ENCODE peak calls at places on chromosomes 12 and 14, in ten cellular contexts. One of them, this sample, is unnamed.

GRCh38 chr12:65825323-65825572 is 965 bp downstream of the HMGA2 start:
- DNase-seq in fibroblast of lung: no peak
- DNase-seq in choroid plexus epithelial cell: no peak
- DNase-seq in stomach: no peak
- DNase-seq in CD8-positive, alpha-beta T cell: no peak
- DNase-seq in tibial artery: no peak
- DNase-seq in GM23338: no peak
- DNase-seq in effector memory CD4-positive, alpha-beta T cell: no peak
- DNase-seq in lung: no peak
- DNase-seq in neural progenitor cell: no peak
- DNase-seq in this sample: no peak

GRCh38 chr14:92105845-92106094 is 612 bp downstream of the ATXN3 start:
- DNase-seq in effector memory CD4-positive, alpha-beta T cell: peak
- DNase-seq in fibroblast of lung: peak
- DNase-seq in lung: peak
- DNase-seq in CD8-positive, alpha-beta T cell: peak
- DNase-seq in GM23338: no peak
- DNase-seq in tibial artery: peak
- DNase-seq in stomach: peak
- DNase-seq in neural progenitor cell: no peak
- DNase-seq in choroid plexus epithelial cell: no peak
- DNase-seq in this sample: peak

GRCh38 chr14:71918955-71919354 is 13.3 kb upstream of the RGS6 start:
- DNase-seq in lung: no peak
- DNase-seq in choroid plexus epithelial cell: peak
- DNase-seq in stomach: no peak
- DNase-seq in neural progenitor cell: peak
- DNase-seq in tibial artery: no peak
- DNase-seq in effector memory CD4-positive, alpha-beta T cell: no peak
- DNase-seq in fibroblast of lung: no peak
- DNase-seq in CD8-positive, alpha-beta T cell: no peak
- DNase-seq in GM23338: peak
- DNase-seq in this sample: peak

GRCh38 chr14:41457393-41457792 is 149.3 kb upstream of the LRFN5 start:
- DNase-seq in tibial artery: no peak
- DNase-seq in effector memory CD4-positive, alpha-beta T cell: no peak
- DNase-seq in lung: no peak
- DNase-seq in choroid plexus epithelial cell: no peak
- DNase-seq in CD8-positive, alpha-beta T cell: no peak
- DNase-seq in neural progenitor cell: no peak
- DNase-seq in stomach: no peak
- DNase-seq in fibroblast of lung: no peak
- DNase-seq in GM23338: no peak
- DNase-seq in this sample: no peak

GRCh38 chr12:100706029-100706428 is 88.5 kb upstream of the ANO4 start:
- DNase-seq in effector memory CD4-positive, alpha-beta T cell: no peak
- DNase-seq in fibroblast of lung: peak
- DNase-seq in CD8-positive, alpha-beta T cell: no peak
- DNase-seq in GM23338: no peak
- DNase-seq in tibial artery: no peak
- DNase-seq in lung: no peak
- DNase-seq in stomach: no peak
- DNase-seq in neural progenitor cell: no peak
- DNase-seq in choroid plexus epithelial cell: peak
- DNase-seq in this sample: no peak

GRCh38 chr12:52167578-52167977 is 24.2 kb downstream of the KRT80 start:
- DNase-seq in neural progenitor cell: no peak
- DNase-seq in stomach: no peak
- DNase-seq in lung: no peak
- DNase-seq in choroid plexus epithelial cell: no peak
- DNase-seq in tibial artery: no peak
- DNase-seq in CD8-positive, alpha-beta T cell: no peak
- DNase-seq in fibroblast of lung: no peak
- DNase-seq in GM23338: no peak
- DNase-seq in effector memory CD4-positive, alpha-beta T cell: no peak
- DNase-seq in this sample: no peak

GRCh38 chr12:96483116-96483515 is 6.3 kb upstream of the CFAP54 start:
- DNase-seq in effector memory CD4-positive, alpha-beta T cell: no peak
- DNase-seq in tibial artery: no peak
- DNase-seq in stomach: no peak
- DNase-seq in fibroblast of lung: no peak
- DNase-seq in neural progenitor cell: no peak
- DNase-seq in lung: no peak
- DNase-seq in choroid plexus epithelial cell: no peak
- DNase-seq in GM23338: no peak
- DNase-seq in CD8-positive, alpha-beta T cell: no peak
- DNase-seq in this sample: no peak

GRCh38 chr14:30872602-30873001 is 1.8 kb upstream of the COCH start:
- DNase-seq in CD8-positive, alpha-beta T cell: no peak
- DNase-seq in neural progenitor cell: peak
- DNase-seq in tibial artery: no peak
- DNase-seq in lung: no peak
- DNase-seq in GM23338: peak
- DNase-seq in choroid plexus epithelial cell: no peak
- DNase-seq in fibroblast of lung: no peak
- DNase-seq in stomach: no peak
- DNase-seq in effector memory CD4-positive, alpha-beta T cell: no peak
- DNase-seq in this sample: peak

GRCh38 chr14:20657216-20658211 is 16.0 kb upstream of the OR6S1 start:
- DNase-seq in stomach: no peak
- DNase-seq in effector memory CD4-positive, alpha-beta T cell: peak
- DNase-seq in GM23338: peak
- DNase-seq in CD8-positive, alpha-beta T cell: no peak
- DNase-seq in lung: no peak
- DNase-seq in fibroblast of lung: no peak
- DNase-seq in neural progenitor cell: peak
- DNase-seq in tibial artery: no peak
- DNase-seq in choroid plexus epithelial cell: peak
- DNase-seq in this sample: peak

GRCh38 chr12:100993916-100994315 is 199.3 kb downstream of the ANO4 start:
- DNase-seq in fibroblast of lung: no peak
- DNase-seq in effector memory CD4-positive, alpha-beta T cell: no peak
- DNase-seq in tibial artery: no peak
- DNase-seq in lung: no peak
- DNase-seq in stomach: no peak
- DNase-seq in neural progenitor cell: peak
- DNase-seq in GM23338: peak
- DNase-seq in CD8-positive, alpha-beta T cell: no peak
- DNase-seq in choroid plexus epithelial cell: no peak
- DNase-seq in this sample: no peak

GRCh38 chr14:24187538-24187915 is 1.1 kb downstream of the IPO4 start:
- DNase-seq in effector memory CD4-positive, alpha-beta T cell: no peak
- DNase-seq in stomach: no peak
- DNase-seq in fibroblast of lung: no peak
- DNase-seq in lung: no peak
- DNase-seq in CD8-positive, alpha-beta T cell: no peak
- DNase-seq in tibial artery: no peak
- DNase-seq in choroid plexus epithelial cell: no peak
- DNase-seq in neural progenitor cell: no peak
- DNase-seq in GM23338: no peak
- DNase-seq in this sample: no peak

GRCh38 chr12:25089738-25090137 is 105.2 kb downstream of the DNAI7 start:
- DNase-seq in tibial artery: no peak
- DNase-seq in lung: no peak
- DNase-seq in GM23338: no peak
- DNase-seq in neural progenitor cell: no peak
- DNase-seq in fibroblast of lung: peak
- DNase-seq in effector memory CD4-positive, alpha-beta T cell: no peak
- DNase-seq in stomach: peak
- DNase-seq in CD8-positive, alpha-beta T cell: no peak
- DNase-seq in choroid plexus epithelial cell: no peak
- DNase-seq in this sample: no peak

GRCh38 chr12:63013302-63013701 is 78.4 kb upstream of the PPM1H start:
- DNase-seq in effector memory CD4-positive, alpha-beta T cell: no peak
- DNase-seq in fibroblast of lung: no peak
- DNase-seq in GM23338: no peak
- DNase-seq in lung: no peak
- DNase-seq in CD8-positive, alpha-beta T cell: no peak
- DNase-seq in tibial artery: no peak
- DNase-seq in neural progenitor cell: no peak
- DNase-seq in choroid plexus epithelial cell: no peak
- DNase-seq in stomach: no peak
- DNase-seq in this sample: no peak

GRCh38 chr12:17020765-17021164 is 414.8 kb upstream of the LMO3 start:
- DNase-seq in lung: no peak
- DNase-seq in GM23338: peak
- DNase-seq in stomach: no peak
- DNase-seq in tibial artery: no peak
- DNase-seq in fibroblast of lung: no peak
- DNase-seq in effector memory CD4-positive, alpha-beta T cell: no peak
- DNase-seq in CD8-positive, alpha-beta T cell: no peak
- DNase-seq in choroid plexus epithelial cell: no peak
- DNase-seq in neural progenitor cell: peak
- DNase-seq in this sample: no peak

GRCh38 chr14:69059658-69060648 is 80.9 kb upstream of the ACTN1 start:
- DNase-seq in lung: peak
- DNase-seq in tibial artery: peak
- DNase-seq in fibroblast of lung: peak
- DNase-seq in GM23338: no peak
- DNase-seq in choroid plexus epithelial cell: peak
- DNase-seq in effector memory CD4-positive, alpha-beta T cell: no peak
- DNase-seq in stomach: no peak
- DNase-seq in neural progenitor cell: no peak
- DNase-seq in CD8-positive, alpha-beta T cell: no peak
- DNase-seq in this sample: no peak

GRCh38 chr14:61749867-61750266 is 12.4 kb upstream of the SNAPC1 start:
- DNase-seq in choroid plexus epithelial cell: peak
- DNase-seq in effector memory CD4-positive, alpha-beta T cell: no peak
- DNase-seq in stomach: no peak
- DNase-seq in fibroblast of lung: no peak
- DNase-seq in CD8-positive, alpha-beta T cell: no peak
- DNase-seq in GM23338: peak
- DNase-seq in tibial artery: no peak
- DNase-seq in neural progenitor cell: no peak
- DNase-seq in lung: no peak
- DNase-seq in this sample: no peak

GRCh38 chr12:86117711-86118110 is 138.5 kb downstream of the MGAT4C start:
- DNase-seq in GM23338: no peak
- DNase-seq in stomach: no peak
- DNase-seq in fibroblast of lung: peak
- DNase-seq in tibial artery: no peak
- DNase-seq in lung: no peak
- DNase-seq in choroid plexus epithelial cell: peak
- DNase-seq in neural progenitor cell: no peak
- DNase-seq in CD8-positive, alpha-beta T cell: no peak
- DNase-seq in effector memory CD4-positive, alpha-beta T cell: no peak
- DNase-seq in this sample: no peak

GRCh38 chr12:10771132-10771733 is 31.2 kb downstream of the TAS2R7 start:
- DNase-seq in effector memory CD4-positive, alpha-beta T cell: no peak
- DNase-seq in choroid plexus epithelial cell: peak
- DNase-seq in lung: no peak
- DNase-seq in GM23338: peak
- DNase-seq in tibial artery: no peak
- DNase-seq in fibroblast of lung: peak
- DNase-seq in stomach: no peak
- DNase-seq in CD8-positive, alpha-beta T cell: no peak
- DNase-seq in neural progenitor cell: peak
- DNase-seq in this sample: peak

GRCh38 chr12:26113194-26113654 is 11.6 kb downstream of the BHLHE41 start:
- DNase-seq in neural progenitor cell: peak
- DNase-seq in tibial artery: peak
- DNase-seq in stomach: no peak
- DNase-seq in lung: no peak
- DNase-seq in fibroblast of lung: no peak
- DNase-seq in effector memory CD4-positive, alpha-beta T cell: no peak
- DNase-seq in GM23338: peak
- DNase-seq in choroid plexus epithelial cell: no peak
- DNase-seq in CD8-positive, alpha-beta T cell: no peak
- DNase-seq in this sample: no peak
- H3K4me3 ChIP-seq in neural progenitor cell: peak
- H3K4me3 ChIP-seq in tibial artery: peak
- H3K4me3 ChIP-seq in stomach: no peak
- H3K4me3 ChIP-seq in lung: no peak
- H3K4me3 ChIP-seq in fibroblast of lung: peak
- H3K4me3 ChIP-seq in effector memory CD4-positive, alpha-beta T cell: no peak
- H3K4me3 ChIP-seq in GM23338: peak
- H3K4me3 ChIP-seq in choroid plexus epithelial cell: no peak
- H3K4me3 ChIP-seq in CD8-positive, alpha-beta T cell: no peak
- H3K4me3 ChIP-seq in this sample: peak

DNA sequence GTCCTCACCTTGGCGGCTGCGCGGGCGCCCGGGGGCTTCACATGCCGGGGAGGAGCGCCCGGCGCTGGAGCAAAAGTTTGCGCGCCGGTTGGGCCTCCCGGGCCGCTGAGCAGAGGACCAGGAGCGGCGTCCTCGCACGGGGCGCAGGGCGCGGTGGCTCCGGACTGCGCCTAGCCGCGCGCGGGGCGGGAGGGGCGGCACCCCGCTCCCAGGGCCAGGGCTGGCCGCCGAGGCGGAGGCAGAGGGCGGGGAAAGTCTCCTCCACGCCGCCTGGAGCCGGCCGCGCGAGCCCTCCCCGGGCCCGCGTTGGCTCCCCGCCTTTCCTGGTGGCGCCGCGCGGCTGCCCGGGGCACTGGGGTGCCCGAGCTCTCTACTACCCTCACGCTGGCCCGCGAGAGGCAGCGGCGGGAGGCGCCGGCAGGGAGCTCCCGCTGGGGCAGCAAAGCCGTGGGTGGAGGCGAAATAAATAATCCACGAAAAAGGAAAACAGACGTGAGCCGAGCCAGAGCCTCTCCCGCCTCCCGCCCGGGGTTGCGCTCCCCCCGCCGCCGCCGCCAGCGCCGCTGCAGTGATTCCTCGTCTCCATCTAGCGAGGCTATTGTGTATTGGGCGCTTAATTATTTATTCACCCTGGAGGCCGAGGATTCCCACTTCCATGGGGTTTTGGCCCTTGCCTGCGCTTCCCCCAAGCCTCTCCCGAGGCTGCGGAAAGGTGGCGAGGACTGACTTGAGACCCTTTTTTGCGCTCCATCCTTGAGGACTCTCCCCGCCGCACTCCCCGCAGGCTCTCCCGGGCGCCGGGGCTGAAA is 476 bp upstream of the PRIMA1 start:
- DNase-seq in choroid plexus epithelial cell: no peak
- DNase-seq in CD8-positive, alpha-beta T cell: no peak
- DNase-seq in GM23338: peak
- DNase-seq in tibial artery: peak
- DNase-seq in stomach: peak
- DNase-seq in effector memory CD4-positive, alpha-beta T cell: no peak
- DNase-seq in neural progenitor cell: peak
- DNase-seq in lung: no peak
- DNase-seq in fibroblast of lung: no peak
- DNase-seq in this sample: peak
- H3K4me3 ChIP-seq in choroid plexus epithelial cell: no peak
- H3K4me3 ChIP-seq in CD8-positive, alpha-beta T cell: no peak
- H3K4me3 ChIP-seq in GM23338: peak
- H3K4me3 ChIP-seq in tibial artery: peak
- H3K4me3 ChIP-seq in stomach: peak
- H3K4me3 ChIP-seq in effector memory CD4-positive, alpha-beta T cell: no peak
- H3K4me3 ChIP-seq in neural progenitor cell: peak
- H3K4me3 ChIP-seq in lung: no peak
- H3K4me3 ChIP-seq in fibroblast of lung: no peak
- H3K4me3 ChIP-seq in this sample: peak

GRCh38 chr12:7059780-7060179 is 738 bp upstream of the C1S start:
- DNase-seq in stomach: no peak
- DNase-seq in lung: no peak
- DNase-seq in neural progenitor cell: no peak
- DNase-seq in choroid plexus epithelial cell: no peak
- DNase-seq in tibial artery: no peak
- DNase-seq in CD8-positive, alpha-beta T cell: no peak
- DNase-seq in fibroblast of lung: no peak
- DNase-seq in effector memory CD4-positive, alpha-beta T cell: no peak
- DNase-seq in GM23338: no peak
- DNase-seq in this sample: no peak
- H3K4me3 ChIP-seq in stomach: no peak
- H3K4me3 ChIP-seq in lung: no peak
- H3K4me3 ChIP-seq in neural progenitor cell: no peak
- H3K4me3 ChIP-seq in choroid plexus epithelial cell: no peak
- H3K4me3 ChIP-seq in tibial artery: no peak
- H3K4me3 ChIP-seq in CD8-positive, alpha-beta T cell: no peak
- H3K4me3 ChIP-seq in fibroblast of lung: no peak
- H3K4me3 ChIP-seq in effector memory CD4-positive, alpha-beta T cell: no peak
- H3K4me3 ChIP-seq in GM23338: no peak
- H3K4me3 ChIP-seq in this sample: no peak

GRCh38 chr12:132328282-132329029 is 933 bp downstream of the GALNT9 start:
- DNase-seq in fibroblast of lung: no peak
- DNase-seq in tibial artery: no peak
- DNase-seq in CD8-positive, alpha-beta T cell: no peak
- DNase-seq in GM23338: no peak
- DNase-seq in neural progenitor cell: no peak
- DNase-seq in effector memory CD4-positive, alpha-beta T cell: no peak
- DNase-seq in stomach: no peak
- DNase-seq in choroid plexus epithelial cell: no peak
- DNase-seq in lung: no peak
- DNase-seq in this sample: no peak
- H3K4me3 ChIP-seq in fibroblast of lung: no peak
- H3K4me3 ChIP-seq in tibial artery: no peak
- H3K4me3 ChIP-seq in CD8-positive, alpha-beta T cell: no peak
- H3K4me3 ChIP-seq in GM23338: peak
- H3K4me3 ChIP-seq in neural progenitor cell: no peak
- H3K4me3 ChIP-seq in effector memory CD4-positive, alpha-beta T cell: no peak
- H3K4me3 ChIP-seq in stomach: no peak
- H3K4me3 ChIP-seq in choroid plexus epithelial cell: peak
- H3K4me3 ChIP-seq in lung: no peak
- H3K4me3 ChIP-seq in this sample: peak